ENCODE peak calls at places on chromosomes 1 and 21, in six cellular contexts. F is SK-N-SH, N is H1, C is HepG2, U is GM12878, Y is K562. H is an unnamed sample.

GRCh38 chr21:38809170-38809878 is 3.6 kb downstream of the ETS2 start:
- DNase-seq in F (no peak), N (no peak), C (no peak), U (no peak), Y (no peak), H (no peak)

GRCh38 chr1:117586337-117586736 is 19.5 kb upstream of the TENT5C start:
- DNase-seq in F (no peak), N (no peak), C (no peak), U (no peak), Y (no peak), H (no peak)

GRCh38 chr21:42187976-42188653 is 30.8 kb upstream of the ABCG1 start:
- DNase-seq in F (no peak), N (no peak), C (no peak), U (peak; percentile 92), Y (no peak), H (no peak)

GRCh38 chr1:204733289-204733688 is 47.8 kb upstream of the LRRN2 start:
- DNase-seq in F (no peak), N (no peak), C (no peak), U (no peak), Y (no peak), H (no peak)

GRCh38 chr1:28526886-28527285 is 21.0 kb downstream of the RCC1 start:
- DNase-seq in F (no peak), N (no peak), C (no peak), U (no peak), Y (no peak), H (peak; percentile 87)

GRCh38 chr1:52045236-52045635 is 9.8 kb downstream of the TXNDC12 start:
- DNase-seq in F (no peak), N (no peak), C (no peak), U (no peak), Y (peak; percentile 49), H (no peak)

GRCh38 chr1:87673748-87674147 is 345.1 kb downstream of the LMO4 start:
- DNase-seq in F (no peak), N (no peak), C (no peak), U (no peak), Y (no peak), H (no peak)

GRCh38 chr1:103372866-103373265 is 152.6 kb upstream of the RNPC3 start:
- DNase-seq in F (no peak), N (no peak), C (peak; percentile 1), U (no peak), Y (no peak), H (no peak)

GRCh38 chr1:156106624-156107488 is 7.7 kb upstream of the LMNA start:
- DNase-seq in F (peak; percentile 48), N (no peak), C (no peak), U (no peak), Y (peak; percentile 79), H (no peak)

GRCh38 chr1:224852901-224853568 is 76.4 kb upstream of the DNAH14 start:
- DNase-seq in F (peak; percentile 46), N (no peak), C (peak; percentile 15), U (peak; percentile 34), Y (peak; percentile 48), H (peak; percentile 66)

GRCh38 chr1:10217748-10218441 is 7.5 kb downstream of the KIF1B start:
- DNase-seq in F (no peak), N (no peak), C (no peak), U (no peak), Y (no peak), H (no peak)

GRCh38 chr1:29690156-29690555 is 453.8 kb downstream of the PTPRU start:
- DNase-seq in F (peak; percentile 50), N (no peak), C (no peak), U (no peak), Y (no peak), H (no peak)

GRCh38 chr1:106613861-106614260 is 442.6 kb upstream of the PRMT6 start:
- DNase-seq in F (no peak), N (no peak), C (no peak), U (no peak), Y (no peak), H (no peak)

GRCh38 chr1:201399352-201400126 is 415 bp upstream of the LAD1 start:
- DNase-seq in F (no peak), N (peak; percentile 13), C (peak; percentile 57), U (no peak), Y (no peak), H (peak; percentile 40)

GRCh38 chr1:246592695-246593094 is 26.4 kb downstream of the CNST start:
- DNase-seq in F (no peak), N (no peak), C (no peak), U (no peak), Y (no peak), H (no peak)

GRCh38 chr1:84422909-84423308 is 24.6 kb downstream of the DNASE2B start:
- DNase-seq in F (no peak), N (no peak), C (no peak), U (no peak), Y (no peak), H (no peak)

GRCh38 chr1:29825941-29826415 is 589.7 kb downstream of the PTPRU start:
- DNase-seq in F (no peak), N (no peak), C (no peak), U (no peak), Y (no peak), H (no peak)

DNA sequence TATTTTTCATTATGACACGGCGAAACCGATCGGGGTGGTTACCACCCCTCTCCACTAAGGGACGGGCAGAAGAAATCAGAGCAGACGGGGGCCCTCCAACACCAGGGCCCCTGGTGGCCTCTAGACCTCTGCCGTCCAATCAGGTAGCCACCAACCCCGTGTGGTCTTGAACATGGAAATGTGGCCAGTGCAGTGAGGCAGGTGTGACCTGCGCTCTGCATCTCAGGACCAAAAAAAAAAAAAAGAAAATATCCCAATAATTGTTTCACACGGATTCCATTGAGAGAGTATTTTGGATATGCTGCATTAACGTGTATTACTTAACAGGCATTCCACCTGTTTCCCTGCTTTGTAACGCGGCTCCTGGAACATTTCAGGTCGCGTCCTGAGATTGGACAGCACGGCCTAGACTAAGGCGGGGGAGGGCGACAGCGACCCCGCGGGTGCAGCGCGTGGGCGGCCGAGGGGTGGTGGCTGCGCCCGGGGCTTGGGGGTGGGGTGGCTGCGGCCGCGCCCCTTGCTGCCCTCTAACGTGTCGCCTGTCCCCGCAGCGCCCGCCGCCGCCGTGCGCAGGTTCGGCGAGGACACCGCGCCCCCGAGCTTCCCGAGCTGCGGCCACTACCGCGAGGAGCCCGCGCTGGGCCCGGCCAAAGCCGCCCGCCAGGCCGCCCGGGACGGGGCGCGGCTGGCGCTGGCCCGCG is 48.3 kb downstream of the SIM2 start:
- DNase-seq in F (no peak), N (no peak), C (no peak), U (no peak), Y (peak; percentile 31), H (no peak)
- H3K4me3 ChIP-seq in F (peak overlapping the region; percentile 32), N (peak overlapping the region; percentile 42), C (peak overlapping the region; percentile 54), U (no peak overlapping the region), Y (peak overlapping the region; percentile 30), H (no peak overlapping the region)

DNA sequence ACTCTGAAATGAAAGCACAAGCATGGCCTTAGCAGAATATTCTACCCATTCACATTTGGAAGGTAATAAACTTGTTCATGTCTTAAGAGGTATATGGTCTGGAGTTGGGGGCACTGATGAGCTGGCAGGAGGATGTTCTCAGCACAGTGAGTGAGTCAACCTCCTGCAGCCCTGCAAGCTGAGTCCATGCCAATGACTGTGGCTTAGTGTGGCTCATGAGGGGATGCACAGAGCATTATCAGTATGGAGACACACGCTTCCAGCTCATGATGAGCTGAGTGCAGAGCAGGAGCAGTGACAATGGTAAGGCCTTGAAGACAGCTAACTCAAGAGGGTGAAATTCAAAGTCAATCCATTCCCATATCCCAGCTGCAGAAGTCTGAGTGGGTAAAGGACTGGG is 102.3 kb downstream of the TNFSF18 start:
- DNase-seq in F (no peak), N (no peak), C (no peak), U (no peak), Y (no peak), H (no peak)
- TF ChIP-seq YY1 in F (peak; percentile 13), N (no peak), C (no peak), U (no peak), Y (no peak), H (no peak)

GRCh38 chr1:61368366-61368765 is 286.0 kb downstream of the NFIA start:
- DNase-seq in F (no peak), N (no peak), C (no peak), U (no peak), Y (no peak), H (no peak)

GRCh38 chr1:61370908-61371279 is 288.5 kb downstream of the NFIA start:
- DNase-seq in F (no peak), N (no peak), C (no peak), U (no peak), Y (no peak), H (no peak)

GRCh38 chr1:61368876-61369275 is 286.5 kb downstream of the NFIA start:
- DNase-seq in F (no peak), N (no peak), C (no peak), U (no peak), Y (no peak), H (no peak)

GRCh38 chr1:61375082-61375880 is 292.9 kb downstream of the NFIA start:
- DNase-seq in F (no peak), N (no peak), C (no peak), U (no peak), Y (no peak), H (no peak)

DNA sequence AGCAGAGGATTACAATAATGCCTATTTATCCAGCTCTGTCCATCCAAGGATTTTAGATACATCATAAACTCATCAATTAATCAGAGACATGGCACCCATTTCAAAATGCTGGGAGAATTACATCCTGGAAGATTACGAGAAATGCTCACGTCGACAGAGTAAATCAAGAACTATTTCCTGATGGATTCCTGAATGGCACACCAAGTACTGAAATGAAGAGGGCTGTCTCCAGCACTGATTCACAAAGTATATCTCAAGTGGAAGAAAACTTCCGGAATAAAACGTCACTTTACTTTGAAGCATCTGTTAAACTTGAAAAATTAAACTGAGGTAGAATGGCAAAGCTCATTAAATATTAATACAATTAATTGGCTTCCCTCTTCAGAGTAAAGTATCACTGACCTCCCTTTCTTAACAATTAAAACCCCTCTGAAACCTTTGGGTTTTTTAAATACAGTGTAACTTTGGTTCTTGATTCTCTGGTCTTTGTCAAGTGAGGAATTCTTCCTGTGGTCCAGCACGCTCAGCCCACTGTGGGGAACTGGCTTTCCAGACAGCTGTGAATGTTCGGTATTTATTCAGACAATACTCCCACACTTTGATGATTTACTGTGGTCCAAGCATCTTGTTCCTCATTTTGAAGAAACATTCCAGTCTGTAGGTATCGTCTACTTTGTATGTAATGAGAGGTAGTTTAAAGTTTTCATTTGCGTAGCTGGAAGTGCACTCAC is 288.0 kb downstream of the NFIA start:
- DNase-seq in F (no peak), N (no peak), C (no peak), U (no peak), Y (no peak), H (no peak)
- H3K27ac ChIP-seq in F (no peak overlapping the region), N (no peak overlapping the region), C (no peak overlapping the region), U (no peak overlapping the region), Y (no peak overlapping the region), H (no peak overlapping the region)

DNA sequence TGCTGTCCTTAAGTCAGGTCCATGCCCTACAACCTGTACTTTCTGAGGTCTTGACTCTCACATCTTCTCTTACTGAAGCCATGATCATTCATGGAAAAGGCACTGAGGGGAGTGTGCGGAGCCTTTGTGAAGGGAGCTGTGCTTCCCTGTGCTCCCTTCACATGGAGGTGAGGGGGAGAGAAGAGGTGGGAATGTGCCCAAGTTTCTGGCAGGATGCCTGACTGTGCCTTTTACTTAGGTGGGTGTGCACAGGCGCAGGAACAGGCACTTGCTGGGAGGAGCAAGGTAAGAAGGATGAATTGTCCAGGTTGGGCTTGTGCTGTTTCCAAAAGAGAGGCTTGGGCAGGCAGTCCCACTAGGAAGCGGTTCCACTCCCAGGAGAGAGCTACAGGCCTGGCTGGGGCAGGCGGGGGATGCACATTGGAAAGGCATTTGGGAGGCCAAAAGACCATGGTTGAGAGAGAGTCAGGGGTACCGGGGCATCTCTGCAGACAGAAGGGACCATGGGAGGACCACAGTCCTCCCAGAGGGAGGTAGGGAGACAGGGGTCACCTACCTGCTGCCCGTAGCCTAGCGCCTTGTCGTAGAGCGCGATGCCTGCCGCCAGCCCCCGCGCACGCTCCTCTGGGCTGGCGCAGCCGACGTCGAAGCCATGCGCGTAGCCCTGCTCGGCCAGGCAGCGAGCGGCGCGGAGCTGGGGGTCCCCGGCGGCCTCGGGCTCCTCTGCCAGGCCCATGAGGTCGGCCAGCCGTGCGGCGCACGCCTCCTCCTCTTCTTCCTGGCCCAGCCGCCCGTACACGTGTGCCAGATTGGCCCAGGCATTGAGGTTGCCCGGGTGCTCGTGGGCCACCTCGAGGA is 853 bp downstream of the TTC22 start:
- DNase-seq in F (no peak), N (no peak), C (no peak), U (no peak), Y (no peak), H (no peak)
- H3K4me3 ChIP-seq in F (no peak overlapping the region), N (peak overlapping the region; percentile 24), C (no peak overlapping the region), U (peak overlapping the region; percentile 72), Y (no peak overlapping the region), H (no peak overlapping the region)